ENCODE peak calls at places on chromosomes 5 and 9, in four cellular contexts. One of them, this sample, is unnamed.

GRCh38 chr5:127909078-127909477 is 174.5 kb upstream of the SLC12A2 start:
- DNase-seq in HFF-Myc: peak; percentile 35
- DNase-seq in H1: no peak
- DNase-seq in brain microvascular endothelial cell: peak; percentile 27
- DNase-seq in this sample: peak; percentile 84

GRCh38 chr5:71839049-71839834 is 120.2 kb downstream of the CARTPT start:
- DNase-seq in HFF-Myc: no peak
- DNase-seq in H1: no peak
- DNase-seq in brain microvascular endothelial cell: no peak
- DNase-seq in this sample: no peak

GRCh38 chr9:33445389-33445881 is 2.0 kb downstream of the AQP3 start:
- DNase-seq in HFF-Myc: no peak
- DNase-seq in H1: no peak
- DNase-seq in brain microvascular endothelial cell: no peak
- DNase-seq in this sample: peak; percentile 58

GRCh38 chr5:139646912-139647391 is 1.2 kb upstream of the CXXC5 start:
- DNase-seq in HFF-Myc: no peak
- DNase-seq in H1: no peak
- DNase-seq in brain microvascular endothelial cell: no peak
- DNase-seq in this sample: no peak

GRCh38 chr5:73709536-73710129 is 83.6 kb downstream of the ARHGEF28 start:
- DNase-seq in HFF-Myc: no peak
- DNase-seq in H1: no peak
- DNase-seq in brain microvascular endothelial cell: peak; percentile 32
- DNase-seq in this sample: peak; percentile 10

GRCh38 chr5:88045931-88046461 is 222.6 kb downstream of the TMEM161B start:
- DNase-seq in HFF-Myc: no peak
- DNase-seq in H1: no peak
- DNase-seq in brain microvascular endothelial cell: no peak
- DNase-seq in this sample: no peak

GRCh38 chr5:72178910-72179815 is 71.9 kb downstream of the MAP1B start:
- DNase-seq in HFF-Myc: no peak
- DNase-seq in H1: no peak
- DNase-seq in brain microvascular endothelial cell: peak; percentile 89
- DNase-seq in this sample: peak; percentile 87

GRCh38 chr5:57501414-57502321 is 19.1 kb upstream of the ACTBL2 start:
- DNase-seq in HFF-Myc: no peak
- DNase-seq in H1: no peak
- DNase-seq in brain microvascular endothelial cell: peak; percentile 31
- DNase-seq in this sample: no peak

GRCh38 chr9:33138768-33139167 is 28.4 kb downstream of the B4GALT1 start:
- DNase-seq in HFF-Myc: no peak
- DNase-seq in H1: no peak
- DNase-seq in brain microvascular endothelial cell: no peak
- DNase-seq in this sample: no peak

GRCh38 chr9:111961575-111961974 is 65.0 kb downstream of the UGCG start:
- DNase-seq in HFF-Myc: no peak
- DNase-seq in H1: no peak
- DNase-seq in brain microvascular endothelial cell: peak; percentile 73
- DNase-seq in this sample: peak; percentile 82

GRCh38 chr5:123585871-123586270 is 73.9 kb downstream of the CSNK1G3 start:
- DNase-seq in HFF-Myc: no peak
- DNase-seq in H1: no peak
- DNase-seq in brain microvascular endothelial cell: no peak
- DNase-seq in this sample: no peak

GRCh38 chr5:1936413-1936812 is 53.7 kb upstream of the IRX4 start:
- DNase-seq in HFF-Myc: no peak
- DNase-seq in H1: no peak
- DNase-seq in brain microvascular endothelial cell: no peak
- DNase-seq in this sample: peak; percentile 83

GRCh38 chr5:108818613-108819272 is 71.0 kb downstream of the FER start:
- DNase-seq in HFF-Myc: no peak
- DNase-seq in H1: no peak
- DNase-seq in brain microvascular endothelial cell: peak; percentile 61
- DNase-seq in this sample: peak; percentile 43

GRCh38 chr9:105959491-105959890 is 265.1 kb downstream of the TMEM38B start:
- DNase-seq in HFF-Myc: no peak
- DNase-seq in H1: no peak
- DNase-seq in brain microvascular endothelial cell: no peak
- DNase-seq in this sample: no peak

GRCh38 chr5:146582015-146582414 is 66.0 kb upstream of the GPR151 start:
- DNase-seq in HFF-Myc: no peak
- DNase-seq in H1: no peak
- DNase-seq in brain microvascular endothelial cell: no peak
- DNase-seq in this sample: no peak

GRCh38 chr5:24177821-24178220 is 467.0 kb downstream of the CDH10 start:
- DNase-seq in HFF-Myc: no peak
- DNase-seq in H1: no peak
- DNase-seq in brain microvascular endothelial cell: no peak
- DNase-seq in this sample: no peak

GRCh38 chr5:102755691-102756371 is 726 bp downstream of the PAM start:
- DNase-seq in HFF-Myc: peak; percentile 42
- DNase-seq in H1: peak; percentile 64
- DNase-seq in brain microvascular endothelial cell: peak; percentile 57
- DNase-seq in this sample: peak; percentile 77

GRCh38 chr5:8340739-8341344 is 471.9 kb downstream of the MTRR start:
- DNase-seq in HFF-Myc: no peak
- DNase-seq in H1: peak; percentile 48
- DNase-seq in brain microvascular endothelial cell: peak; percentile 57
- DNase-seq in this sample: peak; percentile 22

GRCh38 chr9:17315341-17315740 is 180.5 kb downstream of the CNTLN start:
- DNase-seq in HFF-Myc: no peak
- DNase-seq in H1: no peak
- DNase-seq in brain microvascular endothelial cell: no peak
- DNase-seq in this sample: no peak

GRCh38 chr9:2243666-2244555 is 228.8 kb downstream of the SMARCA2 start:
- DNase-seq in HFF-Myc: no peak
- DNase-seq in H1: no peak
- DNase-seq in brain microvascular endothelial cell: no peak
- DNase-seq in this sample: no peak
- TF ChIP-seq CTCF in HFF-Myc: no peak
- TF ChIP-seq CTCF in H1: peak; percentile 15
- TF ChIP-seq CTCF in brain microvascular endothelial cell: no peak
- TF ChIP-seq CTCF in this sample: no peak

GRCh38 chr9:130089141-130089540 is 35.4 kb downstream of the GPR107 start:
- DNase-seq in HFF-Myc: no peak
- DNase-seq in H1: no peak
- DNase-seq in brain microvascular endothelial cell: no peak
- DNase-seq in this sample: no peak

GRCh38 chr9:130088056-130088455 is 34.4 kb downstream of the GPR107 start:
- DNase-seq in HFF-Myc: no peak
- DNase-seq in H1: no peak
- DNase-seq in brain microvascular endothelial cell: no peak
- DNase-seq in this sample: no peak

GRCh38 chr9:130095872-130096271 is 42.2 kb downstream of the GPR107 start:
- DNase-seq in HFF-Myc: no peak
- DNase-seq in H1: no peak
- DNase-seq in brain microvascular endothelial cell: no peak
- DNase-seq in this sample: no peak

GRCh38 chr9:130090915-130091314 is 37.2 kb downstream of the GPR107 start:
- DNase-seq in HFF-Myc: no peak
- DNase-seq in H1: no peak
- DNase-seq in brain microvascular endothelial cell: no peak
- DNase-seq in this sample: no peak
- TF ChIP-seq CTCF in HFF-Myc: no peak
- TF ChIP-seq CTCF in H1: no peak
- TF ChIP-seq CTCF in brain microvascular endothelial cell: no peak
- TF ChIP-seq CTCF in this sample: no peak

GRCh38 chr9:87740198-87740597 is 14.3 kb downstream of the CTSL start:
- DNase-seq in HFF-Myc: no peak
- DNase-seq in H1: no peak
- DNase-seq in brain microvascular endothelial cell: no peak
- DNase-seq in this sample: no peak
- TF ChIP-seq CTCF in HFF-Myc: no peak
- TF ChIP-seq CTCF in H1: no peak
- TF ChIP-seq CTCF in brain microvascular endothelial cell: no peak
- TF ChIP-seq CTCF in this sample: no peak

DNA sequence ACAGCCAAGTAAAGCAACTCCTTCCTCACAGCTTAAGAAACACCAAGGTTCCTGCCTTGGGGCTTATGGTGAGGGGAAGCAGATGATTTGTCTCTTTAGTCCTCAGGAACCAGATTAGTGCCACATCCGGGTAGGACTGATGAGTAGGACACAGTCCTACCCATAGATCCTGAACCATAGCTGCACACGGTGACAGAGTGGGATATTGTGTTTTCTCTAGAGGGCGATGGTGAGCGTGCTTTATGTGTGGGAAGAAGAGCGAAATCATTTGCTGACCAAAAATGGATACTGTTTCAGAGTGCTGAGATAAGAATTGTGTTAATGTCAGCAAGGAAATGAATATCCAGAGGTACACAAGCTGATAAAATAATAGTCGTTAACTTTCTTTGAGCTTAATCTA is 209.0 kb upstream of the FBXL7 start:
- DNase-seq in HFF-Myc: no peak
- DNase-seq in H1: no peak
- DNase-seq in brain microvascular endothelial cell: no peak
- DNase-seq in this sample: no peak
- TF ChIP-seq CTCF in HFF-Myc: peak; percentile 28
- TF ChIP-seq CTCF in H1: peak; percentile 59
- TF ChIP-seq CTCF in brain microvascular endothelial cell: peak; percentile 25
- TF ChIP-seq CTCF in this sample: no peak

DNA sequence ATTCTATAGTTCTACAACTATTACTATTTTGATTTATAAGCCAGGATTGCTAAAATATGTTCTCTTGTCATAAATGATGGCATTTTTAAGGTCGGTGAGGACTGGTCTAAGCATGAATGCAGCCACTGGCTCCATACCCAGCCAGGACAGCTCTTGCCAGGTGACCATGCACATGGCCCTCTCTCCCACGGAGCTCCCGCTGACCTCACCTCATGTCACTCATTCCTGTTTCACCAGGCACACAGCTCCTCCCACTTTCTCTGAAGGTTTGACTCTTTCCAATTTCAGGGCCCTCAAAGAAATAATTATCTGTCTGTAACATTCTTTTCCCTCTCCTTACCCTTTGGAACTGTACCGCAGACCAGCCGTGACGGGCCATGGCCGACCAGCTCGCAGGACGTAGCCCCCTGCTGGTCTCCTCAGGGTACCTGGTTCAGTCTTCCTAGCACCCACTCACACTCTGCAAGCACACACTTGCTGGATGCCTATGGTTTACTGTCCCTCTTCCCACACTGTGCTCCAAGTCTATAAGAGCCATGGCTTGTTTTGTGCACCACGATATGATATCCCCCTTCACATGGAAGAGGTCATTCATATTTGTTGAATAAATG is 72.6 kb downstream of the LIFR start:
- DNase-seq in HFF-Myc: no peak
- DNase-seq in H1: no peak
- DNase-seq in brain microvascular endothelial cell: no peak
- DNase-seq in this sample: no peak
- TF ChIP-seq CTCF in HFF-Myc: peak; percentile 21
- TF ChIP-seq CTCF in H1: no peak
- TF ChIP-seq CTCF in brain microvascular endothelial cell: peak; percentile 38
- TF ChIP-seq CTCF in this sample: no peak

GRCh38 chr9:87882627-87883026 is at the start of gene SPATA31E1:
- DNase-seq in HFF-Myc: no peak
- DNase-seq in H1: peak; percentile 62
- DNase-seq in brain microvascular endothelial cell: no peak
- DNase-seq in this sample: no peak

GRCh38 chr9:87883274-87883673 is 597 bp downstream of the SPATA31E1 start:
- DNase-seq in HFF-Myc: no peak
- DNase-seq in H1: no peak
- DNase-seq in brain microvascular endothelial cell: no peak
- DNase-seq in this sample: no peak

GRCh38 chr9:87884578-87885459 is 2.1 kb downstream of the SPATA31E1 start:
- DNase-seq in HFF-Myc: no peak
- DNase-seq in H1: peak; percentile 33
- DNase-seq in brain microvascular endothelial cell: no peak
- DNase-seq in this sample: no peak

GRCh38 chr9:87885484-87886189 is 3.0 kb downstream of the SPATA31E1 start:
- DNase-seq in HFF-Myc: no peak
- DNase-seq in H1: no peak
- DNase-seq in brain microvascular endothelial cell: no peak
- DNase-seq in this sample: no peak

DNA sequence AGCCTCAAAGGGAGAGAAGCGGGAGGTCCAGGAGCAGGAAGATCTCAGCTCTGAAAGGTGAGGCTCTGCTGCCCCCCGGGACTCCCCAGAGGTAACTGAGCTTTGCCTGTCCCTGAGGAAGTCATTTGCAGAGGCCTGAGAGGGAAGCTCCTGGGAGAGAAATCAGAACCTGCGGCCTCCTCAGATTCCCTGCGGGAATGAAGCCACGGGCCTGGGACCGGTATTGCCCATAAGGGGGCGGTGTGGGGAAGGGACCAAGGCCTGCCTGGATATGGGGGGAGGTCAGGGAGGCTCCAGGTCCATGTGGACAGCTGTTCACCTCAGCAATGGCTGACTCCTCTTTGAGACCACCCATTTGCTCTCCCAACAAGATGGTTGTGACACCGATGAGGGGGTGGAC is 1.3 kb downstream of the SPATA31E1 start:
- DNase-seq in HFF-Myc: no peak
- DNase-seq in H1: peak; percentile 81
- DNase-seq in brain microvascular endothelial cell: no peak
- DNase-seq in this sample: no peak
- TF ChIP-seq CTCF in HFF-Myc: peak; percentile 42
- TF ChIP-seq CTCF in H1: peak; percentile 63
- TF ChIP-seq CTCF in brain microvascular endothelial cell: peak; percentile 39
- TF ChIP-seq CTCF in this sample: peak; percentile 11

GRCh38 chr5:75885321-75885720 is 168.1 kb upstream of the POC5 start:
- DNase-seq in HFF-Myc: no peak
- DNase-seq in H1: no peak
- DNase-seq in brain microvascular endothelial cell: no peak
- DNase-seq in this sample: no peak

GRCh38 chr5:75891020-75891419 is 173.8 kb upstream of the POC5 start:
- DNase-seq in HFF-Myc: no peak
- DNase-seq in H1: no peak
- DNase-seq in brain microvascular endothelial cell: no peak
- DNase-seq in this sample: no peak

GRCh38 chr5:75890546-75890945 is 173.3 kb upstream of the POC5 start:
- DNase-seq in HFF-Myc: no peak
- DNase-seq in H1: no peak
- DNase-seq in brain microvascular endothelial cell: no peak
- DNase-seq in this sample: no peak

GRCh38 chr5:75886706-75887105 is 169.5 kb upstream of the POC5 start:
- DNase-seq in HFF-Myc: no peak
- DNase-seq in H1: no peak
- DNase-seq in brain microvascular endothelial cell: no peak
- DNase-seq in this sample: peak; percentile 53

GRCh38 chr5:75885849-75886596 is 168.8 kb upstream of the POC5 start:
- DNase-seq in HFF-Myc: no peak
- DNase-seq in H1: no peak
- DNase-seq in brain microvascular endothelial cell: peak; percentile 5
- DNase-seq in this sample: peak; percentile 17
- TF ChIP-seq CTCF in HFF-Myc: no peak
- TF ChIP-seq CTCF in H1: peak; percentile 70
- TF ChIP-seq CTCF in brain microvascular endothelial cell: peak; percentile 37
- TF ChIP-seq CTCF in this sample: no peak

GRCh38 chr5:96112123-96112670 is 150.5 kb upstream of the ELL2 start:
- DNase-seq in HFF-Myc: no peak
- DNase-seq in H1: no peak
- DNase-seq in brain microvascular endothelial cell: no peak
- DNase-seq in this sample: no peak
- TF ChIP-seq CTCF in HFF-Myc: no peak
- TF ChIP-seq CTCF in H1: no peak
- TF ChIP-seq CTCF in brain microvascular endothelial cell: no peak
- TF ChIP-seq CTCF in this sample: no peak

GRCh38 chr9:63859475-63860215 is 1425.4 kb downstream of the FOXD4L5 start:
- DNase-seq in HFF-Myc: no peak
- DNase-seq in H1: no peak
- DNase-seq in brain microvascular endothelial cell: no peak
- DNase-seq in this sample: no peak
- TF ChIP-seq CTCF in HFF-Myc: no peak
- TF ChIP-seq CTCF in H1: no peak
- TF ChIP-seq CTCF in brain microvascular endothelial cell: no peak
- TF ChIP-seq CTCF in this sample: no peak